ENCODE peak calls at places on chromosomes 3 and 15, in eight cellular contexts. Z is HCT116, W is GM23338, R is IMR-90, M is right atrium auricular region, B is AG09319, N is transverse colon, X is AG04450. O is an unnamed sample.

GRCh38 chr3:140497331-140497730 is 180.5 kb upstream of the TRIM42 start:
- DNase-seq in R (no peak), Z (no peak), N (no peak), B (no peak), M (no peak), X (no peak), W (no peak), O (no peak)

GRCh38 chr15:82944840-82945239 is 7.7 kb downstream of the HOMER2 start:
- DNase-seq in N (no peak), M (no peak), W (no peak), X (no peak), R (no peak), B (no peak), Z (no peak), O (no peak)

GRCh38 chr3:48859188-48859587 is 11.5 kb upstream of the PRKAR2A start:
- DNase-seq in X (no peak), W (no peak), N (no peak), R (no peak), M (no peak), B (no peak), Z (no peak), O (no peak)

GRCh38 chr3:131217296-131217741 is 164.3 kb upstream of the NUDT16 start:
- DNase-seq in B (no peak), W (no peak), Z (no peak), R (no peak), N (no peak), M (no peak), X (no peak), O (no peak)

GRCh38 chr15:100890850-100891249 is 11.2 kb downstream of the ALDH1A3 start:
- DNase-seq in M (no peak), W (no peak), B (no peak), Z (no peak), X (no peak), N (no peak), R (no peak), O (no peak)

GRCh38 chr15:75131269-75131643 is 70.4 kb upstream of the C15orf39 start:
- DNase-seq in W (no peak), B (no peak), R (no peak), Z (no peak), M (no peak), N (no peak), X (no peak), O (no peak)

GRCh38 chr3:107738486-107739183 is 215.9 kb downstream of the BBX start:
- DNase-seq in B (no peak), M (no peak), X (no peak), N (no peak), W (no peak), R (no peak), Z (no peak), O (no peak)

GRCh38 chr15:76107169-76107568 is 47.4 kb downstream of the TMEM266 start:
- DNase-seq in N (no peak), X (no peak), B (no peak), Z (no peak), R (no peak), W (no peak), M (no peak), O (no peak)

GRCh38 chr3:125585595-125586223 is 9.6 kb downstream of the OSBPL11 start:
- DNase-seq in W (peak; percentile 86), B (peak; percentile 57), M (peak; percentile 66), X (peak; percentile 66), R (peak; percentile 82), Z (peak; percentile 45), N (peak; percentile 67), O (no peak)

GRCh38 chr3:111151438-111151837 is 79.8 kb downstream of the NECTIN3 start:
- DNase-seq in N (no peak), Z (peak; percentile 57), B (no peak), X (no peak), R (peak; percentile 84), W (peak; percentile 79), M (no peak), O (no peak)

GRCh38 chr15:71575474-71576045 is 234.8 kb upstream of the NR2E3 start:
- DNase-seq in Z (no peak), R (no peak), B (no peak), N (no peak), W (peak; percentile 23), X (no peak), M (no peak), O (no peak)

GRCh38 chr3:195908439-195909293 is at the start of gene TNK2:
- DNase-seq in W (peak; percentile 52), N (peak; percentile 50), B (no peak), M (no peak), R (no peak), X (no peak), Z (no peak), O (no peak)

GRCh38 chr3:45739944-45740343 is 50.7 kb downstream of the SACM1L start:
- DNase-seq in B (no peak), X (no peak), N (no peak), W (peak; percentile 32), Z (no peak), R (no peak), M (no peak), O (no peak)

GRCh38 chr3:165339753-165340152 is 143.6 kb upstream of the SLITRK3 start:
- DNase-seq in N (no peak), Z (peak; percentile 21), R (peak; percentile 4), X (no peak), M (no peak), W (peak; percentile 33), B (no peak), O (no peak)

GRCh38 chr3:17670749-17671148 is 71.7 kb downstream of the TBC1D5 start:
- DNase-seq in N (no peak), R (no peak), B (no peak), Z (no peak), M (no peak), X (no peak), W (no peak), O (no peak)

GRCh38 chr3:135215516-135215915 is 420.5 kb downstream of the EPHB1 start:
- DNase-seq in N (no peak), B (no peak), W (no peak), X (no peak), M (no peak), Z (no peak), R (no peak), O (no peak)

GRCh38 chr15:74438696-74439316 is 5.0 kb upstream of the SEMA7A start:
- DNase-seq in Z (peak; percentile 74), B (peak; percentile 48), M (peak; percentile 84), R (peak; percentile 77), N (peak; percentile 68), X (peak; percentile 55), W (peak; percentile 87), O (peak; percentile 69)

GRCh38 chr15:45048784-45049631 is 26.0 kb downstream of the SORD start:
- DNase-seq in R (peak; percentile 40), B (no peak), Z (no peak), N (no peak), X (no peak), W (no peak), M (no peak), O (no peak)

GRCh38 chr3:71309342-71309741 is 274.2 kb downstream of the FOXP1 start:
- DNase-seq in W (no peak), M (no peak), X (no peak), Z (no peak), B (no peak), R (no peak), N (no peak), O (no peak)

GRCh38 chr3:66053009-66053782 is 14.5 kb upstream of the MAGI1 start:
- DNase-seq in R (no peak), M (no peak), W (no peak), N (no peak), X (no peak), B (no peak), Z (no peak), O (no peak)

GRCh38 chr3:146817705-146818104 is 212.6 kb upstream of the PLSCR5 start:
- DNase-seq in X (no peak), W (peak; percentile 42), N (no peak), R (peak; percentile 16), B (peak; percentile 24), Z (peak; percentile 26), M (no peak), O (no peak)

GRCh38 chr3:13556214-13556613 is 7.3 kb downstream of the FBLN2 start:
- DNase-seq in R (no peak), W (no peak), M (no peak), Z (no peak), X (no peak), N (no peak), B (no peak), O (no peak)

GRCh38 chr3:13550791-13551360 is 2.0 kb downstream of the FBLN2 start:
- DNase-seq in M (no peak), X (no peak), R (no peak), W (no peak), B (no peak), Z (no peak), N (no peak), O (no peak)

GRCh38 chr3:13552855-13553652 is 4.1 kb downstream of the FBLN2 start:
- DNase-seq in X (no peak), W (no peak), N (no peak), Z (no peak), B (no peak), R (no peak), M (no peak), O (no peak)

GRCh38 chr3:13555753-13556152 is 6.8 kb downstream of the FBLN2 start:
- DNase-seq in W (no peak), N (no peak), B (no peak), Z (no peak), X (no peak), M (no peak), R (no peak), O (no peak)

GRCh38 chr3:13553686-13554085 is 4.8 kb downstream of the FBLN2 start:
- DNase-seq in W (no peak), Z (no peak), M (no peak), B (no peak), N (no peak), R (no peak), X (no peak), O (no peak)
- TF ChIP-seq CTCF in W (no peak), Z (no peak), M (no peak), B (no peak), N (no peak), R (no peak), X (no peak), O (no peak)

GRCh38 chr3:84893211-84893610 is 65.6 kb upstream of the CADM2 start:
- DNase-seq in W (no peak), X (no peak), M (no peak), B (no peak), R (no peak), N (no peak), Z (no peak), O (no peak)
- TF ChIP-seq CTCF in W (no peak), X (no peak), M (no peak), B (no peak), R (no peak), N (no peak), Z (no peak), O (no peak)

GRCh38 chr3:28476194-28476593 is 127.6 kb upstream of the AZI2 start:
- DNase-seq in M (no peak), Z (peak; percentile 29), X (peak; percentile 11), N (no peak), R (peak; percentile 57), W (peak; percentile 80), B (peak; percentile 12), O (peak; percentile 13)
- TF ChIP-seq CTCF in M (peak; percentile 32), Z (peak; percentile 62), X (peak; percentile 70), N (peak; percentile 53), R (peak; percentile 59), W (peak; percentile 77), B (peak; percentile 60), O (peak; percentile 72)

DNA sequence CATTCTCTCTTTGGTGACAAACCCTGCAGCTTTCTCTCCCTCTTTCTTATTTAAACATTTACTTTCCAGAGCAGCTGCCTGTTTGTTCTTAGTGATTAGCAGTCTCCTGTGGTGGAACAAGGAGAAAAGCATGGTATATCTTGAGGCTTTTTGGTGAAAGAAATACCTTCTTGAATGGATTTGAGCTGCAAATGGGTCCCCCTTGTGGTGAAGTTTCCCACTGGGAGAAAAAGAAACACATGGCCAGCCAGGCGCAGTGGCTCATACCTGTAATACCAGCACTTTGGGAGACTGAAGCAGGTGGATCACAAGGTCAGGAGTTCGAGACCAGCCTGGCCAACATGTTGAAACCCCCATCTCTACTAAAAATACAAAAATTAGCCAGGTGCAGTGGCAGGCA is 48.3 kb upstream of the ACP3 start:
- DNase-seq in W (peak; percentile 84), X (peak; percentile 4), N (no peak), M (no peak), B (no peak), R (peak; percentile 35), Z (peak; percentile 56), O (no peak)
- TF ChIP-seq CTCF in W (peak; percentile 80), X (peak; percentile 58), N (no peak), M (no peak), B (peak; percentile 50), R (peak; percentile 44), Z (peak; percentile 58), O (no peak)